ENCODE peak calls at places on chromosome 22, in seven cellular contexts. One of them, this sample, is unnamed.
A peak's percentile ranks its signal among the peaks of the same experiment; 100 is the strongest.

GRCh38 chr22:30312053-30312452 is 14.7 kb downstream of the TBC1D10A start:
- DNase-seq in foreskin keratinocyte: peak; percentile 92
- DNase-seq in dorsolateral prefrontal cortex: no peak
- DNase-seq in activated CD8-positive, alpha-beta memory T cell treated with anti-CD3 and anti-CD28 coated beads, Interleukin-2, amount 10 ng/mL, durations not matched to agents 7 days and 5 days: no peak
- DNase-seq in central memory CD4-positive, alpha-beta T cell: no peak
- DNase-seq in A673: no peak
- DNase-seq in stimulated activated CD4-positive, alpha-beta T cell treated with anti-CD3 and anti-CD28 coated beads, Interleukin-1b, Interleukin-23, amount 100 ng/mL, for 24 hours: no peak
- DNase-seq in this sample: no peak

GRCh38 chr22:30892731-30893221 is 75.8 kb downstream of the MORC2 start:
- DNase-seq in central memory CD4-positive, alpha-beta T cell: no peak
- DNase-seq in stimulated activated CD4-positive, alpha-beta T cell treated with anti-CD3 and anti-CD28 coated beads, Interleukin-1b, Interleukin-23, amount 100 ng/mL, for 24 hours: no peak
- DNase-seq in foreskin keratinocyte: no peak
- DNase-seq in activated CD8-positive, alpha-beta memory T cell treated with anti-CD3 and anti-CD28 coated beads, Interleukin-2, amount 10 ng/mL, durations not matched to agents 7 days and 5 days: no peak
- DNase-seq in A673: no peak
- DNase-seq in dorsolateral prefrontal cortex: no peak
- DNase-seq in this sample: no peak

GRCh38 chr22:48740731-48741405 is 1086.8 kb downstream of the BRD1 start:
- DNase-seq in central memory CD4-positive, alpha-beta T cell: no peak
- DNase-seq in activated CD8-positive, alpha-beta memory T cell treated with anti-CD3 and anti-CD28 coated beads, Interleukin-2, amount 10 ng/mL, durations not matched to agents 7 days and 5 days: no peak
- DNase-seq in A673: no peak
- DNase-seq in foreskin keratinocyte: no peak
- DNase-seq in stimulated activated CD4-positive, alpha-beta T cell treated with anti-CD3 and anti-CD28 coated beads, Interleukin-1b, Interleukin-23, amount 100 ng/mL, for 24 hours: no peak
- DNase-seq in dorsolateral prefrontal cortex: no peak
- DNase-seq in this sample: no peak

GRCh38 chr22:20862540-20862939 is 3.7 kb downstream of the SNAP29 start:
- DNase-seq in foreskin keratinocyte: no peak
- DNase-seq in A673: no peak
- DNase-seq in central memory CD4-positive, alpha-beta T cell: no peak
- DNase-seq in dorsolateral prefrontal cortex: peak; percentile 31
- DNase-seq in activated CD8-positive, alpha-beta memory T cell treated with anti-CD3 and anti-CD28 coated beads, Interleukin-2, amount 10 ng/mL, durations not matched to agents 7 days and 5 days: no peak
- DNase-seq in stimulated activated CD4-positive, alpha-beta T cell treated with anti-CD3 and anti-CD28 coated beads, Interleukin-1b, Interleukin-23, amount 100 ng/mL, for 24 hours: no peak
- DNase-seq in this sample: no peak

GRCh38 chr22:20114506-20115475 is 1.1 kb upstream of the RANBP1 start:
- DNase-seq in A673: no peak
- DNase-seq in stimulated activated CD4-positive, alpha-beta T cell treated with anti-CD3 and anti-CD28 coated beads, Interleukin-1b, Interleukin-23, amount 100 ng/mL, for 24 hours: no peak
- DNase-seq in central memory CD4-positive, alpha-beta T cell: no peak
- DNase-seq in activated CD8-positive, alpha-beta memory T cell treated with anti-CD3 and anti-CD28 coated beads, Interleukin-2, amount 10 ng/mL, durations not matched to agents 7 days and 5 days: no peak
- DNase-seq in foreskin keratinocyte: no peak
- DNase-seq in dorsolateral prefrontal cortex: no peak
- DNase-seq in this sample: no peak

GRCh38 chr22:50691521-50691920 is 18.9 kb downstream of the SHANK3 start:
- DNase-seq in foreskin keratinocyte: peak; percentile 9
- DNase-seq in stimulated activated CD4-positive, alpha-beta T cell treated with anti-CD3 and anti-CD28 coated beads, Interleukin-1b, Interleukin-23, amount 100 ng/mL, for 24 hours: peak; percentile 14
- DNase-seq in central memory CD4-positive, alpha-beta T cell: peak; percentile 18
- DNase-seq in A673: peak; percentile 58
- DNase-seq in dorsolateral prefrontal cortex: peak; percentile 32
- DNase-seq in activated CD8-positive, alpha-beta memory T cell treated with anti-CD3 and anti-CD28 coated beads, Interleukin-2, amount 10 ng/mL, durations not matched to agents 7 days and 5 days: peak; percentile 72
- DNase-seq in this sample: peak; percentile 45

GRCh38 chr22:30235687-30236170 is 10.8 kb downstream of the LIF start:
- DNase-seq in dorsolateral prefrontal cortex: peak; percentile 55
- DNase-seq in activated CD8-positive, alpha-beta memory T cell treated with anti-CD3 and anti-CD28 coated beads, Interleukin-2, amount 10 ng/mL, durations not matched to agents 7 days and 5 days: no peak
- DNase-seq in foreskin keratinocyte: no peak
- DNase-seq in stimulated activated CD4-positive, alpha-beta T cell treated with anti-CD3 and anti-CD28 coated beads, Interleukin-1b, Interleukin-23, amount 100 ng/mL, for 24 hours: no peak
- DNase-seq in A673: no peak
- DNase-seq in central memory CD4-positive, alpha-beta T cell: no peak
- DNase-seq in this sample: no peak

GRCh38 chr22:47213571-47214230 is 451.3 kb downstream of the TBC1D22A start:
- DNase-seq in central memory CD4-positive, alpha-beta T cell: peak; percentile 30
- DNase-seq in dorsolateral prefrontal cortex: no peak
- DNase-seq in A673: peak; percentile 71
- DNase-seq in stimulated activated CD4-positive, alpha-beta T cell treated with anti-CD3 and anti-CD28 coated beads, Interleukin-1b, Interleukin-23, amount 100 ng/mL, for 24 hours: peak; percentile 39
- DNase-seq in foreskin keratinocyte: no peak
- DNase-seq in activated CD8-positive, alpha-beta memory T cell treated with anti-CD3 and anti-CD28 coated beads, Interleukin-2, amount 10 ng/mL, durations not matched to agents 7 days and 5 days: peak; percentile 59
- DNase-seq in this sample: peak; percentile 65

GRCh38 chr22:39343259-39344045 is 6.3 kb upstream of the SYNGR1 start:
- DNase-seq in A673: peak; percentile 78
- DNase-seq in foreskin keratinocyte: no peak
- DNase-seq in stimulated activated CD4-positive, alpha-beta T cell treated with anti-CD3 and anti-CD28 coated beads, Interleukin-1b, Interleukin-23, amount 100 ng/mL, for 24 hours: peak; percentile 31
- DNase-seq in central memory CD4-positive, alpha-beta T cell: peak; percentile 40
- DNase-seq in activated CD8-positive, alpha-beta memory T cell treated with anti-CD3 and anti-CD28 coated beads, Interleukin-2, amount 10 ng/mL, durations not matched to agents 7 days and 5 days: peak; percentile 71
- DNase-seq in dorsolateral prefrontal cortex: peak; percentile 84
- DNase-seq in this sample: peak; percentile 69

GRCh38 chr22:45867906-45868555 is 108.9 kb downstream of the WNT7B start:
- DNase-seq in activated CD8-positive, alpha-beta memory T cell treated with anti-CD3 and anti-CD28 coated beads, Interleukin-2, amount 10 ng/mL, durations not matched to agents 7 days and 5 days: no peak
- DNase-seq in foreskin keratinocyte: no peak
- DNase-seq in dorsolateral prefrontal cortex: no peak
- DNase-seq in A673: no peak
- DNase-seq in central memory CD4-positive, alpha-beta T cell: no peak
- DNase-seq in stimulated activated CD4-positive, alpha-beta T cell treated with anti-CD3 and anti-CD28 coated beads, Interleukin-1b, Interleukin-23, amount 100 ng/mL, for 24 hours: no peak
- DNase-seq in this sample: no peak

GRCh38 chr22:48635825-48636224 is 1191.8 kb downstream of the BRD1 start:
- DNase-seq in A673: no peak
- DNase-seq in foreskin keratinocyte: no peak
- DNase-seq in dorsolateral prefrontal cortex: no peak
- DNase-seq in activated CD8-positive, alpha-beta memory T cell treated with anti-CD3 and anti-CD28 coated beads, Interleukin-2, amount 10 ng/mL, durations not matched to agents 7 days and 5 days: no peak
- DNase-seq in stimulated activated CD4-positive, alpha-beta T cell treated with anti-CD3 and anti-CD28 coated beads, Interleukin-1b, Interleukin-23, amount 100 ng/mL, for 24 hours: no peak
- DNase-seq in central memory CD4-positive, alpha-beta T cell: no peak
- DNase-seq in this sample: no peak

GRCh38 chr22:27309713-27310112 is 491.8 kb downstream of the MN1 start:
- DNase-seq in A673: no peak
- DNase-seq in stimulated activated CD4-positive, alpha-beta T cell treated with anti-CD3 and anti-CD28 coated beads, Interleukin-1b, Interleukin-23, amount 100 ng/mL, for 24 hours: no peak
- DNase-seq in foreskin keratinocyte: no peak
- DNase-seq in activated CD8-positive, alpha-beta memory T cell treated with anti-CD3 and anti-CD28 coated beads, Interleukin-2, amount 10 ng/mL, durations not matched to agents 7 days and 5 days: no peak
- DNase-seq in central memory CD4-positive, alpha-beta T cell: no peak
- DNase-seq in dorsolateral prefrontal cortex: no peak
- DNase-seq in this sample: no peak

GRCh38 chr22:40764743-40765441 is 54.3 kb downstream of the SLC25A17 start:
- DNase-seq in foreskin keratinocyte: no peak
- DNase-seq in central memory CD4-positive, alpha-beta T cell: no peak
- DNase-seq in dorsolateral prefrontal cortex: no peak
- DNase-seq in activated CD8-positive, alpha-beta memory T cell treated with anti-CD3 and anti-CD28 coated beads, Interleukin-2, amount 10 ng/mL, durations not matched to agents 7 days and 5 days: no peak
- DNase-seq in stimulated activated CD4-positive, alpha-beta T cell treated with anti-CD3 and anti-CD28 coated beads, Interleukin-1b, Interleukin-23, amount 100 ng/mL, for 24 hours: no peak
- DNase-seq in A673: no peak
- DNase-seq in this sample: peak; percentile 38

GRCh38 chr22:17665884-17666283 is 27.3 kb downstream of the BCL2L13 start:
- DNase-seq in activated CD8-positive, alpha-beta memory T cell treated with anti-CD3 and anti-CD28 coated beads, Interleukin-2, amount 10 ng/mL, durations not matched to agents 7 days and 5 days: no peak
- DNase-seq in central memory CD4-positive, alpha-beta T cell: no peak
- DNase-seq in foreskin keratinocyte: no peak
- DNase-seq in dorsolateral prefrontal cortex: no peak
- DNase-seq in A673: no peak
- DNase-seq in stimulated activated CD4-positive, alpha-beta T cell treated with anti-CD3 and anti-CD28 coated beads, Interleukin-1b, Interleukin-23, amount 100 ng/mL, for 24 hours: no peak
- DNase-seq in this sample: no peak

GRCh38 chr22:26367402-26368245 is 61.4 kb upstream of the ASPHD2 start:
- DNase-seq in activated CD8-positive, alpha-beta memory T cell treated with anti-CD3 and anti-CD28 coated beads, Interleukin-2, amount 10 ng/mL, durations not matched to agents 7 days and 5 days: peak; percentile 71
- DNase-seq in stimulated activated CD4-positive, alpha-beta T cell treated with anti-CD3 and anti-CD28 coated beads, Interleukin-1b, Interleukin-23, amount 100 ng/mL, for 24 hours: peak; percentile 34
- DNase-seq in dorsolateral prefrontal cortex: peak; percentile 18
- DNase-seq in central memory CD4-positive, alpha-beta T cell: peak; percentile 31
- DNase-seq in foreskin keratinocyte: no peak
- DNase-seq in A673: peak; percentile 76
- DNase-seq in this sample: peak; percentile 56

GRCh38 chr22:22031571-22031970 is 49.0 kb upstream of the TOP3B start:
- DNase-seq in foreskin keratinocyte: no peak
- DNase-seq in dorsolateral prefrontal cortex: no peak
- DNase-seq in activated CD8-positive, alpha-beta memory T cell treated with anti-CD3 and anti-CD28 coated beads, Interleukin-2, amount 10 ng/mL, durations not matched to agents 7 days and 5 days: no peak
- DNase-seq in central memory CD4-positive, alpha-beta T cell: no peak
- DNase-seq in stimulated activated CD4-positive, alpha-beta T cell treated with anti-CD3 and anti-CD28 coated beads, Interleukin-1b, Interleukin-23, amount 100 ng/mL, for 24 hours: no peak
- DNase-seq in A673: no peak
- DNase-seq in this sample: no peak

GRCh38 chr22:48477031-48477721 is 1350.5 kb downstream of the BRD1 start:
- DNase-seq in central memory CD4-positive, alpha-beta T cell: no peak
- DNase-seq in foreskin keratinocyte: no peak
- DNase-seq in activated CD8-positive, alpha-beta memory T cell treated with anti-CD3 and anti-CD28 coated beads, Interleukin-2, amount 10 ng/mL, durations not matched to agents 7 days and 5 days: no peak
- DNase-seq in dorsolateral prefrontal cortex: peak; percentile 89
- DNase-seq in stimulated activated CD4-positive, alpha-beta T cell treated with anti-CD3 and anti-CD28 coated beads, Interleukin-1b, Interleukin-23, amount 100 ng/mL, for 24 hours: no peak
- DNase-seq in A673: no peak
- DNase-seq in this sample: no peak

GRCh38 chr22:49365910-49366309 is 461.8 kb downstream of the BRD1 start:
- DNase-seq in stimulated activated CD4-positive, alpha-beta T cell treated with anti-CD3 and anti-CD28 coated beads, Interleukin-1b, Interleukin-23, amount 100 ng/mL, for 24 hours: no peak
- DNase-seq in A673: no peak
- DNase-seq in central memory CD4-positive, alpha-beta T cell: no peak
- DNase-seq in foreskin keratinocyte: no peak
- DNase-seq in activated CD8-positive, alpha-beta memory T cell treated with anti-CD3 and anti-CD28 coated beads, Interleukin-2, amount 10 ng/mL, durations not matched to agents 7 days and 5 days: no peak
- DNase-seq in dorsolateral prefrontal cortex: no peak
- DNase-seq in this sample: no peak

GRCh38 chr22:38230108-38230825 is 28.5 kb downstream of the MAFF start:
- DNase-seq in dorsolateral prefrontal cortex: no peak
- DNase-seq in stimulated activated CD4-positive, alpha-beta T cell treated with anti-CD3 and anti-CD28 coated beads, Interleukin-1b, Interleukin-23, amount 100 ng/mL, for 24 hours: no peak
- DNase-seq in activated CD8-positive, alpha-beta memory T cell treated with anti-CD3 and anti-CD28 coated beads, Interleukin-2, amount 10 ng/mL, durations not matched to agents 7 days and 5 days: peak; percentile 66
- DNase-seq in A673: peak; percentile 62
- DNase-seq in foreskin keratinocyte: no peak
- DNase-seq in central memory CD4-positive, alpha-beta T cell: peak; percentile 39
- DNase-seq in this sample: peak; percentile 39

GRCh38 chr22:19524170-19525115 is at the start of gene CLDN5:
- DNase-seq in A673: peak; percentile 53
- DNase-seq in dorsolateral prefrontal cortex: no peak
- DNase-seq in stimulated activated CD4-positive, alpha-beta T cell treated with anti-CD3 and anti-CD28 coated beads, Interleukin-1b, Interleukin-23, amount 100 ng/mL, for 24 hours: no peak
- DNase-seq in central memory CD4-positive, alpha-beta T cell: no peak
- DNase-seq in activated CD8-positive, alpha-beta memory T cell treated with anti-CD3 and anti-CD28 coated beads, Interleukin-2, amount 10 ng/mL, durations not matched to agents 7 days and 5 days: no peak
- DNase-seq in foreskin keratinocyte: no peak
- DNase-seq in this sample: no peak

GRCh38 chr22:48825802-48826520 is 1001.7 kb downstream of the BRD1 start:
- DNase-seq in A673: no peak
- DNase-seq in central memory CD4-positive, alpha-beta T cell: no peak
- DNase-seq in dorsolateral prefrontal cortex: no peak
- DNase-seq in foreskin keratinocyte: no peak
- DNase-seq in activated CD8-positive, alpha-beta memory T cell treated with anti-CD3 and anti-CD28 coated beads, Interleukin-2, amount 10 ng/mL, durations not matched to agents 7 days and 5 days: no peak
- DNase-seq in stimulated activated CD4-positive, alpha-beta T cell treated with anti-CD3 and anti-CD28 coated beads, Interleukin-1b, Interleukin-23, amount 100 ng/mL, for 24 hours: no peak
- DNase-seq in this sample: no peak